ENCODE peak calls at places on chromosomes 12 and 14, in ten cellular contexts. L, U, Q, X, G, M, E, H, C and W are unnamed samples.
A peak's percentile ranks its signal among the peaks of the same experiment; 100 is the strongest.

GRCh38 chr12:76999157-76999556 is 66.2 kb downstream of the E2F7 start:
- DNase-seq in L (no peak), U (no peak), Q (no peak), X (no peak), G (no peak), M (no peak), E (no peak), H (no peak), C (no peak), W (no peak)

GRCh38 chr12:44875954-44876553 is at the start of gene NELL2:
- DNase-seq in L (peak; percentile 34), U (peak; percentile 44), Q (peak; percentile 35), X (peak; percentile 62), G (peak; percentile 79), M (peak; percentile 36), E (no peak), H (peak; percentile 51), C (peak; percentile 11), W (peak; percentile 41)

GRCh38 chr14:53409289-53409688 is 256.2 kb upstream of the DDHD1 start:
- DNase-seq in L (no peak), U (no peak), Q (peak; percentile 4), X (no peak), G (no peak), M (no peak), E (no peak), H (no peak), C (no peak), W (no peak)

GRCh38 chr12:118714051-118714460 is 267.3 kb upstream of the SRRM4 start:
- DNase-seq in L (peak; percentile 45), U (no peak), Q (peak; percentile 44), X (no peak), G (no peak), M (no peak), E (peak; percentile 60), H (peak; percentile 2), C (no peak), W (no peak)

GRCh38 chr12:1779783-1780182 is 40.6 kb upstream of the LRTM2 start:
- DNase-seq in L (no peak), U (no peak), Q (no peak), X (no peak), G (no peak), M (no peak), E (no peak), H (no peak), C (peak; percentile 42), W (no peak)

GRCh38 chr12:32535260-32535999 is 136.1 kb downstream of the FGD4 start:
- DNase-seq in L (peak; percentile 68), U (peak; percentile 16), Q (peak; percentile 62), X (peak; percentile 84), G (peak; percentile 1), M (peak; percentile 81), E (no peak), H (peak; percentile 90), C (peak; percentile 76), W (no peak)

GRCh38 chr12:93221841-93222240 is 155.9 kb upstream of the NUDT4 start:
- DNase-seq in L (no peak), U (no peak), Q (no peak), X (no peak), G (no peak), M (no peak), E (no peak), H (no peak), C (no peak), W (no peak)

GRCh38 chr12:65605019-65605418 is 219.3 kb upstream of the HMGA2 start:
- DNase-seq in L (peak; percentile 8), U (no peak), Q (no peak), X (no peak), G (no peak), M (no peak), E (no peak), H (no peak), C (no peak), W (no peak)

GRCh38 chr12:78584695-78585094 is 279.9 kb upstream of the SYT1 start:
- DNase-seq in L (peak; percentile 57), U (no peak), Q (peak; percentile 35), X (no peak), G (no peak), M (no peak), E (peak; percentile 37), H (no peak), C (no peak), W (no peak)

GRCh38 chr12:15706010-15706676 is 83.0 kb downstream of the EPS8 start:
- DNase-seq in L (no peak), U (no peak), Q (no peak), X (no peak), G (no peak), M (peak; percentile 94), E (no peak), H (no peak), C (no peak), W (no peak)

GRCh38 chr12:71070416-71071155 is 87.2 kb downstream of the TSPAN8 start:
- DNase-seq in L (no peak), U (no peak), Q (no peak), X (no peak), G (no peak), M (no peak), E (no peak), H (no peak), C (peak; percentile 49), W (no peak)

GRCh38 chr12:98830657-98831056 is 185.6 kb downstream of the APAF1 start:
- DNase-seq in L (no peak), U (no peak), Q (no peak), X (no peak), G (no peak), M (no peak), E (no peak), H (no peak), C (no peak), W (no peak)

GRCh38 chr12:57124259-57124877 is 3.9 kb upstream of the LRP1 start:
- DNase-seq in L (peak; percentile 83), U (peak; percentile 36), Q (peak; percentile 74), X (no peak), G (peak; percentile 73), M (peak; percentile 61), E (peak; percentile 82), H (peak; percentile 69), C (peak; percentile 59), W (peak; percentile 52)

GRCh38 chr12:79618848-79619404 is 71.8 kb downstream of the PAWR start:
- DNase-seq in L (peak; percentile 83), U (no peak), Q (peak; percentile 79), X (no peak), G (no peak), M (no peak), E (peak; percentile 5), H (no peak), C (peak; percentile 28), W (no peak)

GRCh38 chr12:88202500-88202899 is 60.4 kb downstream of the TMTC3 start:
- DNase-seq in L (peak; percentile 5), U (no peak), Q (no peak), X (no peak), G (no peak), M (no peak), E (no peak), H (no peak), C (peak; percentile 15), W (no peak)

GRCh38 chr14:95545769-95546168 is 10.9 kb downstream of the GLRX5 start:
- DNase-seq in L (peak; percentile 97), U (no peak), Q (peak; percentile 92), X (no peak), G (no peak), M (no peak), E (peak; percentile 91), H (no peak), C (peak; percentile 80), W (no peak)

GRCh38 chr12:3493225-3494049 is 2.4 kb downstream of the PRMT8 start:
- DNase-seq in L (no peak), U (no peak), Q (no peak), X (no peak), G (no peak), M (no peak), E (no peak), H (no peak), C (no peak), W (no peak)

GRCh38 chr12:56933826-56934625 is at the start of gene SDR9C7:
- DNase-seq in L (no peak), U (no peak), Q (no peak), X (no peak), G (no peak), M (no peak), E (no peak), H (peak; percentile 19), C (no peak), W (no peak)

GRCh38 chr12:132285991-132286681 is 43.3 kb downstream of the GALNT9 start:
- DNase-seq in L (peak; percentile 24), U (no peak), Q (peak; percentile 76), X (no peak), G (no peak), M (peak; percentile 51), E (no peak), H (peak; percentile 96), C (peak; percentile 26), W (no peak)

GRCh38 chr12:63853978-63854377 is 9.5 kb downstream of the SRGAP1 start:
- DNase-seq in L (no peak), U (no peak), Q (no peak), X (no peak), G (no peak), M (no peak), E (no peak), H (no peak), C (no peak), W (no peak)

GRCh38 chr14:35687335-35687939 is 121.7 kb downstream of the RALGAPA1 start:
- DNase-seq in L (peak; percentile 74), U (no peak), Q (peak; percentile 63), X (no peak), G (peak; percentile 16), M (no peak), E (peak; percentile 75), H (peak; percentile 23), C (peak; percentile 23), W (no peak)

GRCh38 chr14:61234215-61234916 is 46.8 kb downstream of the TMEM30B start:
- DNase-seq in L (peak; percentile 26), U (no peak), Q (peak; percentile 80), X (no peak), G (no peak), M (no peak), E (no peak), H (no peak), C (no peak), W (no peak)

GRCh38 chr12:12872139-12872933 is 19.0 kb upstream of the GPRC5A start:
- DNase-seq in L (peak; percentile 96), U (no peak), Q (peak; percentile 90), X (no peak), G (no peak), M (peak; percentile 87), E (peak; percentile 48), H (no peak), C (peak; percentile 79), W (no peak)

GRCh38 chr14:104073764-104074163 is 11.7 kb upstream of the ASPG start:
- DNase-seq in L (no peak), U (no peak), Q (no peak), X (no peak), G (no peak), M (no peak), E (no peak), H (no peak), C (no peak), W (no peak)

GRCh38 chr14:89198544-89199329 is 218.3 kb downstream of the FOXN3 start:
- DNase-seq in L (no peak), U (no peak), Q (no peak), X (no peak), G (no peak), M (no peak), E (no peak), H (no peak), C (no peak), W (no peak)

GRCh38 chr12:15592934-15593333 is 196.3 kb downstream of the EPS8 start:
- DNase-seq in L (peak; percentile 41), U (no peak), Q (no peak), X (no peak), G (no peak), M (no peak), E (no peak), H (no peak), C (no peak), W (no peak)

GRCh38 chr12:3496964-3497363 is 6.0 kb downstream of the PRMT8 start:
- DNase-seq in L (peak; percentile 26), U (no peak), Q (peak; percentile 8), X (no peak), G (no peak), M (no peak), E (peak; percentile 15), H (peak; percentile 13), C (no peak), W (no peak)

GRCh38 chr14:50001999-50002925 is 109.4 kb downstream of the ARF6 start:
- DNase-seq in L (no peak), U (no peak), Q (no peak), X (no peak), G (peak; percentile 69), M (peak; percentile 49), E (no peak), H (peak; percentile 23), C (no peak), W (peak; percentile 41)